ENCODE peak calls at places on chromosomes 1 and 21, in five cellular contexts. S, Z, E, H and A are unnamed samples.

GRCh38 chr1:160046494-160047115 is 14.8 kb upstream of the PIGM start:
- DNase-seq in S (peak), Z (no peak), E (peak), H (peak), A (peak)

GRCh38 chr1:111201275-111202090 is 1.0 kb upstream of the DENND2D start:
- DNase-seq in S (no peak), Z (no peak), E (no peak), H (no peak), A (no peak)

GRCh38 chr1:184931566-184931965 is 42.7 kb downstream of the NIBAN1 start:
- DNase-seq in S (no peak), Z (no peak), E (no peak), H (no peak), A (no peak)

GRCh38 chr1:28775121-28775942 is 36.6 kb upstream of the OPRD1 start:
- DNase-seq in S (peak), Z (peak), E (peak), H (peak), A (peak)

GRCh38 chr21:42555756-42556438 is 42.2 kb downstream of the SLC37A1 start:
- DNase-seq in S (no peak), Z (peak), E (no peak), H (no peak), A (peak)

GRCh38 chr1:165144757-165145397 is 211.6 kb downstream of the LMX1A start:
- DNase-seq in S (peak), Z (no peak), E (peak), H (peak), A (peak)

GRCh38 chr1:19846338-19846737 is 31.3 kb upstream of the RNF186 start:
- DNase-seq in S (no peak), Z (no peak), E (no peak), H (no peak), A (peak)

GRCh38 chr1:36981126-36981525 is 53.2 kb downstream of the GRIK3 start:
- DNase-seq in S (no peak), Z (no peak), E (no peak), H (no peak), A (no peak)

GRCh38 chr1:171126504-171126903 is 35.8 kb downstream of the FMO3 start:
- DNase-seq in S (no peak), Z (no peak), E (peak), H (no peak), A (no peak)

GRCh38 chr1:178634445-178634844 is 90.6 kb upstream of the RALGPS2 start:
- DNase-seq in S (no peak), Z (no peak), E (no peak), H (peak), A (no peak)

GRCh38 chr1:204468206-204468605 is 26.4 kb downstream of the PIK3C2B start:
- DNase-seq in S (no peak), Z (no peak), E (no peak), H (no peak), A (no peak)

GRCh38 chr1:27560271-27561125 is 43.4 kb downstream of the AHDC1 start:
- DNase-seq in S (peak), Z (no peak), E (no peak), H (no peak), A (no peak)

GRCh38 chr1:214808845-214809460 is 206.0 kb downstream of the CENPF start:
- DNase-seq in S (no peak), Z (no peak), E (no peak), H (no peak), A (no peak)

GRCh38 chr1:22817462-22817861 is 106.8 kb downstream of the EPHB2 start:
- DNase-seq in S (no peak), Z (no peak), E (no peak), H (no peak), A (no peak)

GRCh38 chr1:174584071-174584470 is 136.3 kb downstream of the GPR52 start:
- DNase-seq in S (no peak), Z (no peak), E (no peak), H (no peak), A (no peak)

GRCh38 chr1:79235221-79236002 is 228.9 kb upstream of the ADGRL4 start:
- DNase-seq in S (no peak), Z (no peak), E (no peak), H (no peak), A (no peak)

GRCh38 chr1:155080250-155081228 is 1.9 kb downstream of the EFNA3 start:
- DNase-seq in S (no peak), Z (no peak), E (no peak), H (no peak), A (peak)

GRCh38 chr1:48882020-48882419 is 105.3 kb upstream of the BEND5 start:
- DNase-seq in S (no peak), Z (no peak), E (no peak), H (no peak), A (no peak)

GRCh38 chr1:183073320-183073719 is 50.1 kb downstream of the LAMC1 start:
- DNase-seq in S (peak), Z (no peak), E (no peak), H (no peak), A (no peak)

GRCh38 chr1:16204634-16205332 is 7.7 kb downstream of the ARHGEF19 start:
- DNase-seq in S (peak), Z (no peak), E (no peak), H (no peak), A (peak)

GRCh38 chr1:165842363-165843129 is 15.1 kb downstream of the UCK2 start:
- DNase-seq in S (no peak), Z (no peak), E (no peak), H (no peak), A (no peak)

GRCh38 chr1:214002060-214002459 is 14.3 kb downstream of the PROX1 start:
- DNase-seq in S (no peak), Z (no peak), E (no peak), H (no peak), A (no peak)

GRCh38 chr1:232174306-232174705 is 455.6 kb downstream of the SIPA1L2 start:
- DNase-seq in S (no peak), Z (no peak), E (no peak), H (no peak), A (no peak)

GRCh38 chr1:71521655-71522264 is 440.9 kb upstream of the ZRANB2 start:
- DNase-seq in S (peak), Z (no peak), E (no peak), H (peak), A (peak)

GRCh38 chr1:5297199-5297877 is 642.9 kb downstream of the AJAP1 start:
- DNase-seq in S (no peak), Z (no peak), E (peak), H (peak), A (no peak)

GRCh38 chr1:212467843-212468482 is 35.2 kb downstream of the NENF start:
- DNase-seq in S (no peak), Z (no peak), E (no peak), H (no peak), A (no peak)

GRCh38 chr1:186605762-186606350 is 74.4 kb downstream of the PTGS2 start:
- DNase-seq in S (peak), Z (no peak), E (no peak), H (peak), A (peak)

GRCh38 chr1:229132706-229133105 is 138.2 kb upstream of the RAB4A start:
- DNase-seq in S (no peak), Z (no peak), E (no peak), H (no peak), A (no peak)

GRCh38 chr21:32886339-32886738 is 114.8 kb upstream of the PAXBP1 start:
- DNase-seq in S (no peak), Z (no peak), E (no peak), H (no peak), A (no peak)

GRCh38 chr1:34795916-34796315 is 3.1 kb downstream of the GJA4 start:
- DNase-seq in S (no peak), Z (no peak), E (no peak), H (no peak), A (no peak)
- H3K4me3 ChIP-seq in S (no peak), Z (peak), E (peak), H (peak), A (no peak)

GRCh38 chr1:53195913-53196484 is 625 bp upstream of the CPT2 start:
- DNase-seq in S (no peak), Z (peak), E (no peak), H (no peak), A (no peak)

GRCh38 chr1:53197301-53198205 is 929 bp downstream of the CPT2 start:
- DNase-seq in S (no peak), Z (peak), E (no peak), H (no peak), A (no peak)

GRCh38 chr1:53198241-53198651 is 1.6 kb downstream of the CPT2 start:
- DNase-seq in S (peak), Z (peak), E (no peak), H (peak), A (peak)

GRCh38 chr1:53195211-53195909 is 1.3 kb upstream of the CPT2 start:
- DNase-seq in S (no peak), Z (peak), E (no peak), H (no peak), A (no peak)

DNA sequence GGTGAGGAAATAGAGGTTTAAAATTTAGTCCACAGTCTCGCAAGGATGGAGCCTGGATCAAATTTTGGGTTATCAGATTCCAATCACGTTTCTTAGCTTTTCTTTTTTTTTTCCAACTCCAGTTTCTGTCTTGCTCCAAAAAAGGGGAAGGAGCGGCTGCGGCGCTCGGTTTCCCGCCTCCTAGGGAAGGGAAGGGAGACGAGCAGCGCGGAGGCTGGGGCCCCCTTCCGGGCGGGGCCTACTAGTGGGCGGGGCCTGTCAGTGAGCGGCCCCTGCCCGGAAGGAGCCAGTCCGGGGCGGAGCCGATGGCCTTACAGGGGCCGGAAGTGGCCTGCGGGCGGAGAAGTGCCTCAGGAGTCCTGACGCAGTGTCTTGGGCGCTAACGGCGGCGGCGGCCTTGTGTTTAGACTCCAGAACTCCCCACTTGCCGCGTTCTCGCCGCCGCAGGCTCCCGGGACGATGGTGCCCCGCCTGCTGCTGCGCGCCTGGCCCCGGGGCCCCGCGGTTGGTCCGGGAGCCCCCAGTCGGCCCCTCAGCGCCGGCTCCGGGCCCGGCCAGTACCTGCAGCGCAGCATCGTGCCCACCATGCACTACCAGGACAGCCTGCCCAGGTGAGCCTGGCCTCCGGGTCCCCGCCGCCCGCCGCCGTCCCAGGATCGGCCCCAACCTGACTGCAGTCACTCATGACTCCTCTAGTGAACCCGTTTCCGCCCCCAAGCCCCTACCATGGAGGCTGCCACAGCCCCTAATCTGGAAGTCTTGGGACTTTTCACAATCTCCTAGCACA is at the start of gene CPT2:
- DNase-seq in S (peak), Z (peak), E (peak), H (peak), A (peak)
- TF ChIP-seq POLR2A in S (peak), Z (peak), E (peak), H (peak), A (peak)

DNA sequence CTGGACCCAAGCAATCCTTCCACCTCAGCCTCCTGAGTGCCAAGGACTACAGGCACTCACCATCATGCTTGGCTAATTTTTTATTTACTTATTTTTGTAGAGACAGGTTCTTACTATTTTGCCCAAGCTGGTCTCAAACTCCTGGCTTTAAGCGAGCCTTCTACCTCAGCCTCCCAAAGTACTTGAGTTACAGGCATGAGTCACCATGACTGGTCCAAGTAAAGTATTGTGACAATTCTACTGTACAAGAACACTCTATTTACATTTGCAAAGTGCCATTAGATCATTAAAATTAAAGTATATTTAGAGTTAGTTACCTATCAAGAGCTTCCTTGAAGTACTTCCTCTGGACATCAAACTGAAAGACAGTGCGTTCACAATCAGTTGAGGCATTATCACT is 44.8 kb downstream of the NRDC start:
- DNase-seq in S (no peak), Z (no peak), E (no peak), H (no peak), A (no peak)
- TF ChIP-seq CTCF in S (no peak), Z (no peak), E (no peak), H (no peak), A (no peak)

DNA sequence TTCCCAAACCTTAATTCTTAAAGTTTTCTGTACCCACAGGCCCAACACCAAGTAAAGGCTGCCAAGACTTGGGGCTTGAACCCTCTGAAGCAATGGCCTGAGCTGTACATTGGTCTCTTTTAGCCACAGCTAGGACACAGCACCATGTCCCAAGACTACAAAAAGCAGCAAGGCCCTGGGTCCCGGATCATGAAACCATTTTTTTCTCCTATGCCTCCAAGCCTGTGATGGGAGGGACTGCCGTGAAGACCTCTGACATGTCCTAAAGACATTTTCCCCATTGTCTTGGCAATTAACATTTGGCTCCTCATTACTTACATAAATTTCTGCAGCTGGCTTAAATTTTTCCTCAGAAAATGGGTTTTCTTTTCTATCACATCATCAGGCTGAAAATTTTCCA is 30.9 kb downstream of the ZNF670 start:
- DNase-seq in S (no peak), Z (no peak), E (no peak), H (no peak), A (no peak)
- H3K4me3 ChIP-seq in S (no peak), Z (no peak), E (no peak), H (no peak), A (no peak)

DNA sequence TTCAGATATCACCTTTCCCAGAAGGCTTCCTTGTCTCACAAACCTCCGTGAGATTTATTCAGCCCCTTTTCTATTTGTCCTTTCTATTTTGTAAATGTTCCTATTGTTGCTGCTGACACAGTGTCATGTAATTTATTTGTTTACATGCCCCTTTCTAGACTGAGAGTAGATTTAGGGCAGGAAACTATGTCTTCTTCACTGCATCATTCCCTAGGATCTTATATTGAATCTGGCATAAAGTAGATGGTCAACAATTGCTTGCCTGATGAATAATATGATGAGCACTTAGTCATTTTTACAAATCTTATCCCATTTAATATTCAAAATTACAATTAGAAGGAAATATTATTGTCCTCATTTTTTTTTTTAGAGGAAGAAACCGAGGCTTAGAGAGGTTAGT is 8.1 kb upstream of the CNN3 start:
- DNase-seq in S (no peak), Z (no peak), E (no peak), H (no peak), A (no peak)
- TF ChIP-seq POLR2A in S (no peak), Z (no peak), E (no peak), H (no peak), A (no peak)

GRCh38 chr1:25893072-25893604 is 13.1 kb downstream of the STMN1 start:
- DNase-seq in S (no peak), Z (no peak), E (no peak), H (no peak), A (no peak)

GRCh38 chr1:25888426-25888987 is 13.0 kb upstream of the PAQR7 start:
- DNase-seq in S (no peak), Z (no peak), E (no peak), H (no peak), A (no peak)

GRCh38 chr1:25890249-25891034 is 14.9 kb upstream of the PAQR7 start:
- DNase-seq in S (no peak), Z (no peak), E (no peak), H (no peak), A (peak)

GRCh38 chr1:25891606-25892005 is 14.6 kb downstream of the STMN1 start:
- DNase-seq in S (no peak), Z (no peak), E (no peak), H (no peak), A (no peak)

DNA sequence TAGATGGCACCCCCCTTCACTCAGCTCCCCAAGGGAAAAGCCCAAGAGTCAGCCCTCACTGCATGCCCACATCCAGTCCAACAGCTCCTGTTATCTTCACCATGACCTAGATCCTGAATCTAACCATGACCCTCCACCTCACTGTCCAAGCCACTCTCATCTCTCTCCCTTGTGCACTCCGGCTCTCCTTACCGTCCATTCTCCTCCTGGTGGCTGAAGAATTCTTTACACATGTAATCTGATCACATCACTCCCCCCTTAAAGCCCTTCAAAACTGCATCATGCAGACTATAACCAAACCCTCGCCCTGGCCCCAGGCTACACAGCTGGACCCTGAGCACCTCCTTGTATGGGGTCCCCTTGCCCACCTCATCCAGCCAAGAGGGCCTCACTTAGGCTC is 14.0 kb upstream of the PAQR7 start:
- DNase-seq in S (no peak), Z (no peak), E (no peak), H (no peak), A (no peak)
- TF ChIP-seq CTCF in S (no peak), Z (no peak), E (no peak), H (no peak), A (no peak)

GRCh38 chr1:156642265-156643185 is 608 bp downstream of the BCAN start:
- DNase-seq in S (no peak), Z (no peak), E (no peak), H (no peak), A (no peak)

GRCh38 chr1:156641761-156642264 is at the start of gene BCAN:
- DNase-seq in S (no peak), Z (no peak), E (no peak), H (peak), A (no peak)

GRCh38 chr1:156643266-156644092 is 1.6 kb downstream of the BCAN start:
- DNase-seq in S (no peak), Z (no peak), E (no peak), H (no peak), A (no peak)

GRCh38 chr1:156639601-156640101 is 2.3 kb upstream of the BCAN start:
- DNase-seq in S (no peak), Z (no peak), E (no peak), H (no peak), A (no peak)

GRCh38 chr1:156640842-156641706 is 843 bp upstream of the BCAN start:
- DNase-seq in S (no peak), Z (no peak), E (no peak), H (no peak), A (no peak)
- H3K4me3 ChIP-seq in S (no peak), Z (peak), E (no peak), H (peak), A (no peak)

DNA sequence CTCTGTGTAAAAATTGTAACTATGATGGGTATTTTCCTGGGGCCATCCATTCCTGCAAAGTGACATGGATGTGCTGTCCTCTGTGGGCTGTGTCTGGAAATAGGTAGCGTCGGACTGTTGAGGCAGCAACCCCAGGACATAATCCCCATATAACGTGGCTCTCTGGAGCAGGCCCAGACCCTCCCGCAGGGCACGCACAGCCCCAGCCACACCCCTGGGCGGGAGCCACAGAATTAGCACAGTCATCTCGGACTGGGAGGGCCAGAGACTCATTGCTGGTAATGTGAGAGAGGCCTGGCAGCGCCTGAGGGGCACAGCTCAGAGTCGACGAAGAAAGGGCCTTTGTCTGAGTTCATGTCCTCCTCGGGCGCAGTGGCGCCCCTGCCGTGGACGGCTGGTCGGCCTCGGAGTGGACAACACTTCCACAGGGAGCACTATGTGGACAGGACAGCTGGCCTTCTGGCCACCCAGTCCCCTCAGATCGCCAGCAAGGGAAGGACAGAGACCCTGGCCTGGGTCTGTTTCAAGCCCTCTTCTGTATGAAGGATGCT is 20.1 kb downstream of the SIM2 start:
- DNase-seq in S (no peak), Z (peak), E (no peak), H (no peak), A (peak)
- TF ChIP-seq POLR2A in S (no peak), Z (no peak), E (no peak), H (no peak), A (peak)

GRCh38 chr1:189429610-189430009 is 1048.1 kb downstream of the BRINP3 start:
- DNase-seq in S (no peak), Z (no peak), E (no peak), H (peak), A (no peak)
- TF ChIP-seq CTCF in S (no peak), Z (no peak), E (no peak), H (peak), A (peak)

GRCh38 chr1:24347159-24347931 is 28.2 kb downstream of the GRHL3 start:
- DNase-seq in S (no peak), Z (no peak), E (no peak), H (no peak), A (no peak)
- H3K4me3 ChIP-seq in S (no peak), Z (no peak), E (no peak), H (no peak), A (no peak)